ENCODE peak calls at places on chromosome 19, in eight cellular contexts. L, Y, Z, C, O, P, E and K are unnamed samples.

GRCh38 chr19:58229255-58229639 is 533 bp downstream of the ZNF544 start:
- DNase-seq in L (peak), Y (peak), Z (peak), C (peak), O (no peak), P (peak), E (no peak), K (peak)

GRCh38 chr19:1057185-1057857 is 9.6 kb upstream of the ARHGAP45 start:
- DNase-seq in L (peak), Y (peak), Z (no peak), C (no peak), O (peak), P (no peak), E (no peak), K (peak)

GRCh38 chr19:19269952-19270694 is 3.0 kb downstream of the TM6SF2 start:
- DNase-seq in L (no peak), Y (no peak), Z (peak), C (no peak), O (no peak), P (no peak), E (no peak), K (no peak)

GRCh38 chr19:49639401-49640112 is 386 bp downstream of the RRAS start:
- DNase-seq in L (no peak), Y (no peak), Z (no peak), C (no peak), O (no peak), P (peak), E (no peak), K (no peak)

GRCh38 chr19:7970716-7971448 is 27.4 kb upstream of the TIMM44 start:
- DNase-seq in L (peak), Y (peak), Z (peak), C (peak), O (peak), P (no peak), E (peak), K (peak)

GRCh38 chr19:5692785-5693194 is 2.7 kb downstream of the RPL36 start:
- DNase-seq in L (no peak), Y (no peak), Z (no peak), C (no peak), O (no peak), P (no peak), E (no peak), K (no peak)

GRCh38 chr19:49689133-49690072 is at the start of gene ADM5:
- DNase-seq in L (peak), Y (no peak), Z (peak), C (no peak), O (no peak), P (peak), E (peak), K (no peak)

GRCh38 chr19:31312004-31312403 is 37.2 kb downstream of the TSHZ3 start:
- DNase-seq in L (no peak), Y (peak), Z (no peak), C (no peak), O (peak), P (no peak), E (no peak), K (no peak)

GRCh38 chr19:16078311-16078758 is 2.0 kb downstream of the TPM4 start:
- DNase-seq in L (peak), Y (no peak), Z (peak), C (no peak), O (peak), P (peak), E (no peak), K (no peak)

GRCh38 chr19:52898101-52898500 is 666 bp upstream of the ZNF320 start:
- DNase-seq in L (no peak), Y (no peak), Z (no peak), C (no peak), O (no peak), P (no peak), E (no peak), K (no peak)

GRCh38 chr19:10503002-10503789 is at the start of gene KEAP1:
- DNase-seq in L (peak), Y (peak), Z (peak), C (no peak), O (no peak), P (peak), E (peak), K (peak)

GRCh38 chr19:41029524-41030432 is 38.7 kb downstream of the CYP2B6 start:
- DNase-seq in L (no peak), Y (no peak), Z (peak), C (no peak), O (no peak), P (no peak), E (no peak), K (no peak)

GRCh38 chr19:40241125-40241808 is 14.8 kb upstream of the CCNP start:
- DNase-seq in L (no peak), Y (no peak), Z (no peak), C (no peak), O (no peak), P (no peak), E (no peak), K (no peak)

GRCh38 chr19:2694196-2694595 is 8.3 kb downstream of the GNG7 start:
- DNase-seq in L (no peak), Y (no peak), Z (no peak), C (no peak), O (no peak), P (no peak), E (no peak), K (no peak)

GRCh38 chr19:28399187-28399586 is 813.8 kb downstream of the UQCRFS1 start:
- DNase-seq in L (no peak), Y (no peak), Z (no peak), C (no peak), O (no peak), P (no peak), E (no peak), K (no peak)

GRCh38 chr19:6979341-6979740 is 41.9 kb downstream of the MBD3L2B start:
- DNase-seq in L (no peak), Y (no peak), Z (no peak), C (no peak), O (no peak), P (no peak), E (no peak), K (no peak)

GRCh38 chr19:1090731-1091543 is 4.2 kb downstream of the POLR2E start:
- DNase-seq in L (no peak), Y (no peak), Z (no peak), C (no peak), O (no peak), P (no peak), E (no peak), K (no peak)

GRCh38 chr19:16620018-16620417 is 8.0 kb downstream of the MED26 start:
- DNase-seq in L (no peak), Y (no peak), Z (no peak), C (no peak), O (no peak), P (no peak), E (no peak), K (no peak)

GRCh38 chr19:5016781-5017180 is 47.9 kb downstream of the KDM4B start:
- DNase-seq in L (no peak), Y (no peak), Z (no peak), C (no peak), O (no peak), P (no peak), E (no peak), K (no peak)

GRCh38 chr19:23318143-23318542 is 67.9 kb upstream of the ZNF724 start:
- DNase-seq in L (no peak), Y (no peak), Z (no peak), C (peak), O (no peak), P (no peak), E (no peak), K (no peak)

GRCh38 chr19:34359140-34359953 is 5.6 kb upstream of the GPI start:
- DNase-seq in L (peak), Y (peak), Z (peak), C (peak), O (peak), P (peak), E (peak), K (peak)

GRCh38 chr19:23409392-23410048 is 14.2 kb upstream of the ZNF91 start:
- DNase-seq in L (no peak), Y (no peak), Z (no peak), C (no peak), O (no peak), P (peak), E (no peak), K (no peak)

DNA sequence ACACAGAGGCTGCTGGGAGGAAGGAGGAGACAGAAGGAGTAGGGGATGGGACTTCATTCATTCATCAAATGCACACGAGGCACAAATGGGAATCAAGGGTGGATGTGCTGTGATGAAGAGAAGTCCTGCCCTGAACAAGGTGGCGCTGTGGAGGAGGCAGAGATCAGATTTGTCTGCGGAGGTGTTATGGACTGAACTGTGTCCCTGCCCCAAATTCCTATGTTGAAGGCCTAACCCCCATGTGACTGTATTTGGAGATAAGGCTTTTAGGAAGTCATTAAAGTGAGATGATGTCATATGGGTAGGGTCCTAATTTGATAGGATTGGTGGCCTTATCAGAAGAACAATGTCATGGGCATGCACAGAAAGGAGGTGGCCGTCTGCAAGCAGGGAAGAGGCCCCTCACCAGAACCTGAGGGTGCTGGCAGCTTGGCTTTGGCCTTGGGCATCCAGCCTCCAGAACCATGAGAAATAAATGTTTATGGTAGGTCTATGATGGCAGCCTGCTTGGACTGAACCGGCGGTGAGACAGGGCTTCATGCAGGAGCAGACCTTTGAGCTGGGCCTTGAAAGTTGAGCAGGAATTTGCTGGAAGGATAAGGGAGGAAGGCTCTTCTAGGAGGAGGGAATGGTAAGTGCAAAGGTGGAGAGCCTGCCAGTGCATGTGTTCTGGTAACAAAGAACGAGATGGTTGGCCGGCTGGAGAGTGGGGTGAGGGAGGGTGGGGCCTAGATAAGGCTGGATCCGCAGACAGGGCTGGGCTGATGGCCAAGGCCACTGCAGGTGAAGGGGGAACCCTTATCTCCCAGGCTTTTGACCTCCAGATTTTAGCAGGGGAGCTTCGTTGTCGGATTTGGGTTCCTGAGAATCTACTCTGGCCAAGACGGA is 2.7 kb upstream of the CEBPA start:
- DNase-seq in L (no peak), Y (no peak), Z (no peak), C (no peak), O (no peak), P (peak), E (peak), K (no peak)
- TF ChIP-seq CTCF in L (no peak), Y (no peak), Z (peak), C (no peak), O (no peak), P (no peak), E (no peak), K (no peak)

DNA sequence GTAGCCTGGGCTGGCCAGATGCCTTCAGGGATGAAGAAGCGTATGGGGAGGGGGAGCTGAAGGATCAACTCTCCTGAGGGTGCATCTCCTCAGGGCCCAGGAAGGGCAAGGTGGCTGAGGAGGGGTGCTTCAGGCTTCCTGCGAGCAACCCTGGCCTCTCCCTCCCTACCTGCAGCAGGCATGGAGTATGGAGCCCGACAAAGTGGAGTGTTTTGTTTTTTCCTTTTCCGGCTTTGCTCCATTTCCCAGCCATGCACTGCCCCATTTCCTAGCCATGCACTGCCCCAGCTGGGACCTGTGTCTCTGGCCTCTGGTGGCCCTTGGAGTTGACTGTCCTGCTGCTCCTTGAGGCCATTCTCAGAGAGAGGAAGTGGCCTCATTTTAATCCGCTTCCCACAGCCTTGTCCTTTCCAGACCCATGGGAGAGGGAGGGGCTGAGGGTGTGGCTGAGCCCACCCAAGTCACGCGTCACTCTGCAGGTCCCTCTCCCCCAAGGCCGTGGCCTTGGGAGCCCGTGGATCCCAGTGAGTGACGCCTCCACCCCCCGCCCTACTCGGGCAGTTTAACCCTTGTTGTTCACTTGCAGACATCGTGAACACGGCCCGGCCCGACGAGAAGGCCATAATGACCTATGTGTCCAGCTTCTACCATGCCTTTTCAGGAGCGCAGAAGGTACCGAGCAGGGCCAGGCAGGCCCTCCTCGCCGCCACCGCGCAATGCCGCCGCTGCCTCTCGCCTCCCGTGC is 34.4 kb downstream of the CAPN12 start:
- DNase-seq in L (no peak), Y (no peak), Z (peak), C (no peak), O (no peak), P (no peak), E (no peak), K (no peak)
- TF ChIP-seq CTCF in L (no peak), Y (no peak), Z (no peak), C (no peak), O (no peak), P (no peak), E (no peak), K (no peak)

GRCh38 chr19:51664997-51665396 is 18.4 kb upstream of the SIGLEC14 start:
- DNase-seq in L (no peak), Y (peak), Z (no peak), C (no peak), O (no peak), P (no peak), E (no peak), K (peak)
- TF ChIP-seq CTCF in L (no peak), Y (peak), Z (peak), C (peak), O (peak), P (no peak), E (no peak), K (peak)

GRCh38 chr19:42117076-42117475 is 15.2 kb downstream of the POU2F2 start:
- DNase-seq in L (no peak), Y (no peak), Z (no peak), C (no peak), O (no peak), P (no peak), E (no peak), K (no peak)

GRCh38 chr19:42115219-42115618 is 17.0 kb downstream of the POU2F2 start:
- DNase-seq in L (no peak), Y (peak), Z (no peak), C (no peak), O (no peak), P (no peak), E (peak), K (no peak)

GRCh38 chr19:42115705-42116104 is 16.5 kb downstream of the POU2F2 start:
- DNase-seq in L (no peak), Y (no peak), Z (no peak), C (no peak), O (no peak), P (no peak), E (no peak), K (no peak)

GRCh38 chr19:42114412-42114811 is 17.8 kb downstream of the POU2F2 start:
- DNase-seq in L (peak), Y (no peak), Z (peak), C (no peak), O (no peak), P (no peak), E (peak), K (no peak)

GRCh38 chr19:42116308-42117075 is 15.8 kb downstream of the POU2F2 start:
- DNase-seq in L (no peak), Y (no peak), Z (no peak), C (no peak), O (no peak), P (no peak), E (no peak), K (no peak)
- TF ChIP-seq CTCF in L (peak), Y (peak), Z (peak), C (no peak), O (peak), P (no peak), E (no peak), K (no peak)

DNA sequence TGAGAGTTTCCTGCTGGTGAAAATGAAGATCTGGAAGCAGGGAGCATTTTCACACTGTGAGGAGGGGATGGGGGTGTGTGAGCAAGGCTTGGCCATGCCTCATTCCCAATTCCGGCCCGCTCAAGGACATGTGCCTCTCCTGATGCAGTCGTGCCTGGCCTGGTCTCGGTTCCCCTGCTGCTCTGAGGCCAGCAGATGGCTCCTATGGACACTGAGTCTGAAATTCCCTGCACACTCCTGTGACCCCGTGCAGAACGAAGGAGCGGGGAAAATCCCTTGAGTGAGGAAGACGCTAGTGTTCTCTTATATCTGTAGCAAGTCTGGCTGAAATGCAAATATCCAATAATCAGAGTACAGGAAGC is 363 bp upstream of the ZNF763 start:
- DNase-seq in L (no peak), Y (no peak), Z (peak), C (no peak), O (no peak), P (no peak), E (no peak), K (no peak)
- TF ChIP-seq CTCF in L (no peak), Y (peak), Z (peak), C (no peak), O (no peak), P (no peak), E (no peak), K (no peak)

DNA sequence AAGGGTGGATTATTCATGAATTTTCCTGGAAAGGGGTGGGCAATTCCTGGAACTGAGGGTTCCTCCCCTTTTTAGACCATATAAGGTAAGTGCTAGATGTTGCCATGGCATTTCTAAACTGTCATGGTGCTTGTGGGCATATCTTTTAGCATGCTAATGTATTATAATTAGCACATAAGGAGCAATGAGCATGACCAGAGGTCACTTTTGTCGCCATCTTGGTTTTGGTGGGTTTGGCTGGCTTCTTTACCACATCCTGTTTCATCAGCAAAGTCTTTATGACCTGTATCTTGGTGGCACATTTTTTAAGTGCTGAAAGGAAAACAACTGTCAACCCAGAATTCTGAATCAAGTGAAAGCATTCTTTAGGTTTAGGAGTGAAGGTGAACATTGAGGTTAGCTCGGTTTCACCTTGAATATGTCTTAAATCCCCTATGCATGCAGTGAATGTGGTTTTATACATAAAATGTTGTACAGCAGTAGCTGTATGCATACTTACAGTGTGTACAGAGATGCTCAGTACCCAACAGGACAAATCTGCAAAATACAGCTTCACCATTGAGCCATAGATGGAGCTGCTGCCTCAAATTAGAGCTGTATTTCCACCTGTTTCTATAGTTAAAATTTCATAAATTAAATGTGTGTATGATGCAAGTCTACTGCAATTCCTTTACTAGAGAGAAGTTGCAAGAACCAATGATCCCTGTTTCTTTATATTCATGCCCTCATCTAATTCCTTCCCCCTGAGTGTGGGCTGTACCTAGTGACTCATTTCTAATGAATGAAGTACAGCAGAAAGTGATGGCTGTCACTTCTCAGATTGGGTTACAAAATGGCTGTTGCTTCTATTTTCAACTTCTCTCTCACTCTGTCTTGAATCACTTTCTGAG is 25.3 kb upstream of the IGSF23 start:
- DNase-seq in L (peak), Y (peak), Z (no peak), C (peak), O (peak), P (no peak), E (no peak), K (peak)
- TF ChIP-seq CTCF in L (no peak), Y (peak), Z (no peak), C (no peak), O (peak), P (no peak), E (no peak), K (peak)

GRCh38 chr19:45664575-45664974 is 3.4 kb upstream of the GIPR start:
- DNase-seq in L (no peak), Y (no peak), Z (no peak), C (no peak), O (no peak), P (no peak), E (no peak), K (no peak)

GRCh38 chr19:45657520-45658163 is 10.4 kb upstream of the GIPR start:
- DNase-seq in L (no peak), Y (no peak), Z (peak), C (no peak), O (no peak), P (no peak), E (peak), K (no peak)

GRCh38 chr19:45655073-45655472 is 12.9 kb upstream of the GIPR start:
- DNase-seq in L (no peak), Y (no peak), Z (no peak), C (no peak), O (no peak), P (no peak), E (no peak), K (no peak)

GRCh38 chr19:45663800-45664199 is 4.2 kb upstream of the GIPR start:
- DNase-seq in L (no peak), Y (no peak), Z (no peak), C (no peak), O (no peak), P (no peak), E (no peak), K (no peak)

GRCh38 chr19:45659096-45659729 is 8.8 kb upstream of the GIPR start:
- DNase-seq in L (no peak), Y (no peak), Z (peak), C (no peak), O (no peak), P (no peak), E (no peak), K (no peak)
- TF ChIP-seq CTCF in L (no peak), Y (no peak), Z (no peak), C (no peak), O (no peak), P (no peak), E (no peak), K (no peak)

GRCh38 chr19:17716309-17716929 is 2.9 kb upstream of the MAP1S start:
- DNase-seq in L (no peak), Y (no peak), Z (no peak), C (no peak), O (no peak), P (no peak), E (no peak), K (no peak)
- TF ChIP-seq CTCF in L (peak), Y (peak), Z (no peak), C (no peak), O (peak), P (no peak), E (no peak), K (no peak)

GRCh38 chr19:54159352-54160181 is at the start of gene LENG1:
- DNase-seq in L (peak), Y (peak), Z (peak), C (peak), O (peak), P (peak), E (peak), K (peak)
- TF ChIP-seq CTCF in L (peak), Y (peak), Z (peak), C (peak), O (peak), P (peak), E (no peak), K (peak)